ENCODE peak calls at places on chromosomes 3 and 15, in eight cellular contexts. G is AG20443, A is NCI-H1092, V is COR-L47, S is NCI-H1105 treated with DMSO at 0.1 percent for 48 hours, B is NCI-H345, T is IMR-90, R is brain microvascular endothelial cell. E is an unnamed sample.
A peak's percentile ranks its signal among the peaks of the same experiment; 100 is the strongest.

GRCh38 chr3:50205719-50206276 is 727 bp downstream of the SLC38A3 start:
- DNase-seq in G (peak; percentile 28), A (no peak), V (no peak), S (peak; percentile 14), B (no peak), T (no peak), R (no peak), E (no peak)

GRCh38 chr3:122623430-122623829 is 46.0 kb downstream of the PARP15 start:
- DNase-seq in G (no peak), A (no peak), V (no peak), S (no peak), B (no peak), T (no peak), R (no peak), E (no peak)

GRCh38 chr15:68619303-68619698 is 40.5 kb downstream of the CORO2B start:
- DNase-seq in G (no peak), A (peak; percentile 63), V (peak; percentile 81), S (peak; percentile 65), B (peak; percentile 72), T (no peak), R (no peak), E (no peak)

GRCh38 chr3:187040637-187041361 is 98.5 kb downstream of the RPL39L start:
- DNase-seq in G (peak; percentile 50), A (no peak), V (no peak), S (no peak), B (no peak), T (peak; percentile 56), R (peak; percentile 56), E (peak; percentile 75)

GRCh38 chr3:50585919-50586762 is 16.8 kb downstream of the HEMK1 start:
- DNase-seq in G (no peak), A (no peak), V (no peak), S (no peak), B (no peak), T (no peak), R (no peak), E (no peak)

GRCh38 chr3:195154793-195155535 is 116.0 kb downstream of the XXYLT1 start:
- DNase-seq in G (peak; percentile 88), A (peak; percentile 95), V (peak; percentile 87), S (peak; percentile 97), B (peak; percentile 97), T (peak; percentile 97), R (peak; percentile 94), E (peak; percentile 92)

GRCh38 chr3:197297020-197297419 is 1.4 kb downstream of the DLG1 start:
- DNase-seq in G (no peak), A (no peak), V (no peak), S (no peak), B (peak; percentile 29), T (no peak), R (no peak), E (no peak)

GRCh38 chr3:63872135-63872924 is 8.7 kb downstream of the ATXN7 start:
- DNase-seq in G (peak; percentile 77), A (no peak), V (no peak), S (no peak), B (no peak), T (peak; percentile 92), R (peak; percentile 90), E (peak; percentile 87)

GRCh38 chr3:141797167-141797773 is 34.1 kb downstream of the GRK7 start:
- DNase-seq in G (peak; percentile 71), A (peak; percentile 4), V (no peak), S (no peak), B (no peak), T (peak; percentile 7), R (peak; percentile 25), E (peak; percentile 30)

GRCh38 chr15:95059346-95059905 is 828.1 kb downstream of the MCTP2 start:
- DNase-seq in G (no peak), A (no peak), V (no peak), S (no peak), B (no peak), T (no peak), R (no peak), E (no peak)

GRCh38 chr15:47486051-47486450 is 231.3 kb upstream of the SEMA6D start:
- DNase-seq in G (no peak), A (no peak), V (no peak), S (no peak), B (no peak), T (no peak), R (no peak), E (no peak)

GRCh38 chr3:98339031-98339430 is 14.6 kb upstream of the OR5K4 start:
- DNase-seq in G (no peak), A (no peak), V (no peak), S (no peak), B (no peak), T (no peak), R (no peak), E (no peak)

GRCh38 chr3:88033088-88033487 is 25.7 kb downstream of the CGGBP1 start:
- DNase-seq in G (no peak), A (no peak), V (no peak), S (no peak), B (no peak), T (no peak), R (no peak), E (no peak)